ENCODE peak calls at places on chromosome 19, in nine cellular contexts. H is GM12878, Y is astrocyte, Z is fibroblast of lung, V is mammary epithelial cell, U is GM23248, K is H1, G is DND-41, F is neural progenitor cell. R is an unnamed sample.

GRCh38 chr19:18408053-18408476 is 10.6 kb upstream of the LRRC25 start:
- DNase-seq in H (peak), Y (no peak), Z (no peak), V (no peak), U (no peak), K (no peak), G (peak), F (peak), R (no peak)

GRCh38 chr19:33194884-33195710 is 967 bp downstream of the LRP3 start:
- DNase-seq in H (no peak), Y (no peak), Z (peak), V (no peak), U (peak), K (no peak), G (no peak), F (peak), R (no peak)

GRCh38 chr19:3115411-3115810 is 20.4 kb upstream of the GNA15 start:
- DNase-seq in H (no peak), Y (no peak), Z (no peak), V (no peak), U (no peak), K (no peak), G (no peak), F (no peak), R (no peak)

GRCh38 chr19:18857223-18857622 is 25.5 kb downstream of the UPF1 start:
- DNase-seq in H (no peak), Y (no peak), Z (no peak), V (no peak), U (no peak), K (no peak), G (no peak), F (no peak), R (no peak)

GRCh38 chr19:39032164-39032918 is at the start of gene FBXO27:
- DNase-seq in H (no peak), Y (no peak), Z (peak), V (no peak), U (peak), K (no peak), G (no peak), F (peak), R (no peak)

GRCh38 chr19:10896851-10897526 is 25.6 kb downstream of the CARM1 start:
- DNase-seq in H (no peak), Y (no peak), Z (no peak), V (no peak), U (no peak), K (no peak), G (no peak), F (no peak), R (no peak)

GRCh38 chr19:47512183-47512947 is 2.5 kb downstream of the NAPA start:
- DNase-seq in H (no peak), Y (no peak), Z (peak), V (no peak), U (peak), K (no peak), G (no peak), F (no peak), R (no peak)

GRCh38 chr19:39195755-39196154 is 1.0 kb upstream of the NCCRP1 start:
- DNase-seq in H (no peak), Y (no peak), Z (no peak), V (no peak), U (no peak), K (no peak), G (no peak), F (no peak), R (no peak)

GRCh38 chr19:46131485-46132143 is 7.1 kb upstream of the IGFL3 start:
- DNase-seq in H (no peak), Y (peak), Z (peak), V (no peak), U (no peak), K (no peak), G (no peak), F (no peak), R (no peak)

GRCh38 chr19:35859414-35859813 is 2.7 kb downstream of the KIRREL2 start:
- DNase-seq in H (no peak), Y (no peak), Z (no peak), V (no peak), U (no peak), K (no peak), G (no peak), F (no peak), R (no peak)

GRCh38 chr19:48625891-48626327 is 6.6 kb downstream of the SPHK2 start:
- DNase-seq in H (no peak), Y (no peak), Z (no peak), V (no peak), U (no peak), K (no peak), G (peak), F (no peak), R (no peak)

GRCh38 chr19:48629297-48629598 is 7.9 kb downstream of the DBP start:
- DNase-seq in H (no peak), Y (no peak), Z (no peak), V (no peak), U (no peak), K (no peak), G (peak), F (no peak), R (no peak)

GRCh38 chr19:48628486-48629296 is 8.5 kb downstream of the DBP start:
- DNase-seq in H (no peak), Y (no peak), Z (no peak), V (no peak), U (no peak), K (no peak), G (peak), F (no peak), R (no peak)

GRCh38 chr19:48627865-48628314 is 8.6 kb downstream of the SPHK2 start:
- DNase-seq in H (no peak), Y (no peak), Z (no peak), V (no peak), U (no peak), K (no peak), G (no peak), F (no peak), R (no peak)

GRCh38 chr19:48627211-48627864 is 8.0 kb downstream of the SPHK2 start:
- DNase-seq in H (no peak), Y (no peak), Z (no peak), V (peak), U (no peak), K (no peak), G (no peak), F (no peak), R (no peak)
- H3K9ac ChIP-seq in H (no peak), Y (no peak), Z (no peak), V (no peak), U (no peak), K (no peak), G (no peak), F (no peak), R (no peak)

DNA sequence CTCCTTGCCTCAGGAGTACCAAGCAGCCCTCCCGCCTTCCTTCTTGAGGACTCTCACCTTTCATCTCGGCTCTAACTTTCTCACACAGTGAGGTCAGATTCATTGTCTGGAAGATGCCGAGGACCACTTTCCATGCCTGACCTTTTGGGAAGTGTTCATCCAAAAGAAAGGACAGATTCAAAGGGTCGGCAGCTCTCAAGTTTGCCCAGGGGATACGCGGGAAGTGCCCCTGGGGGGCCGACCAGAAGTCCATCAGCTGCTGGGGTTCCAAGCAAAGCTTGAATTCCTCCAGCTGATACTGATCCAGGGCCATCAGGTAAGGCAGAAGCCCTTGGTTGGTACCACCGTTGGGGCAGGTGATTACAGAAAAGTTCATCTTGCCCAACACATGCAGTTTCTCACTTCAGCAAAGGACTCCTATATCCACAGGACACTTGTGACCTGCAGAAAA is at the start of gene NLRP13:
- DNase-seq in H (no peak), Y (no peak), Z (no peak), V (no peak), U (no peak), K (no peak), G (no peak), F (no peak), R (no peak)
- TF ChIP-seq EZH2 in H (no peak), Y (no peak), Z (no peak), V (no peak), U (no peak), K (no peak), G (no peak), F (no peak), R (no peak)

DNA sequence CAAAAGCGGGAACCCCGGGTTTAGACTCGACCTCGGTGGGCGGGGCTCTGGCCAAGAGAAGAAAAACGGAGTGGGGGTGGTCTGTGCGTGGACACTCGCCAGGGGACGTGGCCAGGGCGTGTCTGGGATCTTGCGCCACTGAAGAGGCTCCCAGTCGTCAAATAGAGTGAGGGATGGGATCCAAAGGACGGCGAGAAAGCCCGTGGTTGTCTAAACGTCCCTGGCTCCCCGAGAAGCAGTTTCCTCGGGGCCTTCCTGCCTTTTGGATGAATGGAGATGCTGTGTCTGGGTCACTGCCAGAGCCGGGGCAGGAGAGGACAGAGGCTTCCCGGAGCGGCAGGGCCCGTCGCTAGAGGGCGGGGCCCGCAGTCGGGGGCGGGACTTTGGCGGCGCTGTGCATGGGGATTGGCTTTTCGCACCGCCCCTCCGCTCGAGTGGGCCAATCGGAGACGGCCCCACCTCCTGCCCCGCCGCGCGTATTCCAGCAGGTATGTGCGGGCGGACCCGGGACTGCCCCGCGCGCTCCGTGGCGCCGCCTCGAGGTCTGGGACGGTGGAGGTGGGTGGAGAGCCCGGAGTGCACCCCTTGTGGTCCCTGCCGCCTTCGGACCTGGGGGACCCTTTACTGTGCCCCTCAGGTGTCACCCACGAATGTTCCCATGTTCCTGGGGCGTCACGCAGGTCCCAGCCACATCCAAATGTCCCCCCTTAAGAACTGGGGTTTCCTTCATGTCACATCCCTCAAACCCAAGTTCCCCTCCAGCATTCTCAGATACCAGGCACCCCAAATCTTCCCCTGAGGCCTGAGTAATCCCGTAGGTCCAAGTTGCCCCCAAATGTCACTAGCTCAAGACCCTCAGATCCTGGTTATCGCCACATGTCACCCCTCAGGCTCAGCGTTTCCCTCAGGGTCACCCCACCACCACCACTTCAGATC is 38.4 kb downstream of the ZSWIM4 start:
- DNase-seq in H (no peak), Y (peak), Z (peak), V (peak), U (peak), K (no peak), G (peak), F (peak), R (no peak)
- H3K9ac ChIP-seq in H (peak), Y (peak), Z (peak), V (no peak), U (peak), K (no peak), G (peak), F (no peak), R (peak)

GRCh38 chr19:4523306-4524110 is 5.2 kb upstream of the PLIN4 start:
- DNase-seq in H (no peak), Y (no peak), Z (peak), V (no peak), U (peak), K (no peak), G (no peak), F (peak), R (no peak)
- TF ChIP-seq EZH2 in H (no peak), Y (no peak), Z (no peak), V (no peak), U (no peak), K (no peak), G (no peak), F (no peak), R (no peak)

GRCh38 chr19:5059767-5060166 is 90.9 kb downstream of the KDM4B start:
- DNase-seq in H (no peak), Y (no peak), Z (no peak), V (no peak), U (no peak), K (no peak), G (no peak), F (no peak), R (no peak)

GRCh38 chr19:5060591-5061339 is 91.9 kb downstream of the KDM4B start:
- DNase-seq in H (no peak), Y (no peak), Z (no peak), V (no peak), U (no peak), K (no peak), G (no peak), F (peak), R (no peak)

GRCh38 chr19:5059191-5059579 is 90.3 kb downstream of the KDM4B start:
- DNase-seq in H (no peak), Y (no peak), Z (no peak), V (no peak), U (peak), K (no peak), G (no peak), F (peak), R (no peak)

GRCh38 chr19:5057860-5058259 is 88.9 kb downstream of the KDM4B start:
- DNase-seq in H (no peak), Y (no peak), Z (no peak), V (peak), U (peak), K (no peak), G (no peak), F (peak), R (no peak)

GRCh38 chr19:5058456-5059190 is 89.7 kb downstream of the KDM4B start:
- DNase-seq in H (no peak), Y (peak), Z (peak), V (peak), U (peak), K (no peak), G (no peak), F (no peak), R (no peak)
- H3K9ac ChIP-seq in H (no peak), Y (peak), Z (no peak), V (no peak), U (peak), K (no peak), G (no peak), F (no peak), R (no peak)

GRCh38 chr19:6588508-6589345 is 2.2 kb downstream of the CD70 start:
- DNase-seq in H (no peak), Y (no peak), Z (no peak), V (no peak), U (peak), K (no peak), G (no peak), F (peak), R (no peak)

GRCh38 chr19:6587998-6588507 is 2.9 kb downstream of the CD70 start:
- DNase-seq in H (no peak), Y (no peak), Z (no peak), V (no peak), U (no peak), K (no peak), G (no peak), F (peak), R (no peak)

GRCh38 chr19:6593651-6594416 is 2.9 kb upstream of the CD70 start:
- DNase-seq in H (no peak), Y (no peak), Z (no peak), V (no peak), U (peak), K (no peak), G (no peak), F (no peak), R (no peak)

GRCh38 chr19:6589711-6590457 is 1.1 kb downstream of the CD70 start:
- DNase-seq in H (no peak), Y (no peak), Z (no peak), V (no peak), U (peak), K (no peak), G (no peak), F (no peak), R (no peak)

DNA sequence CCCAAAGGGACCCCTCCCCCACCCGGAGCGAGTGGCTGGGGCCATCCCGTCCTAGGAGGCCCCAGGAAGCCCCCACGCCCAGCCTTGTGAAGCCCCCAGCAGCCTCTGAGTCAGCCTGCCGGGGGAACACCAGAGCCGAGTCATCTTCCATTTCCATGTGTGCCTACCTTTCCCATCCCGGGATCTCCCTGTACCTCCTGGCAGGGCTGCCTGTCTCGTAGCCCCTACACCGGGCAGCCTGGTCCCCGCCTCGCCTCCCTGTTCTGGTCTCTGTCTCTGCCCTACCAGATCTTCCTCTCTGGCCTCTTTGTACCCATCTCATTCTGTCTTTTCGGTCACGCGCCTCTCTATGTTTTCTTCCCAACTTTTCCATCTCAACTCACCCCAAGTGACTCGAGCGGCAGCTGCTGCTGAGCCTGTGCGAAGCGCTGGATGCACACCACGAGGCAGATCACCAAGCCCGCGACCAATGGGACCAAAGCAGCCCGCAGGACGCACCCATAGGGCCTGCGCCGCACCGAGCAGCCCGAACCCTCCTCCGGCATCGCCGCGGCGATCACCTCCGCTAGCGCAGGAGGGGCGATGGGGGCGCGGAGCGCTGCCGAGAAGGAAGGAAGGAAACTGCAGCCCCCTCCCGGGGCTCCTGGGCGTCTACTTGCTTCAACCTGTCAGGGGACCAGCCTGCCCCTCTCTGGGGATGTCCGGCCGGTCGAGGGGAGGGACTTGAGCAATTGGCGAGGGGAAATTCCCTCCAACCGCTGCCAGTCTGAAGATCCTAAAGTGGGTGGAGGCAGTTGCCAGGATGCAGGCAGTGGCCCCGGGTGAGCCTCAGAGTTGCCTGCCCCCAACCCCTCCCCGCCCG is at the start of gene CD70:
- DNase-seq in H (peak), Y (no peak), Z (peak), V (peak), U (peak), K (no peak), G (peak), F (peak), R (no peak)
- TF ChIP-seq EZH2 in H (no peak), Y (peak), Z (no peak), V (no peak), U (no peak), K (peak), G (no peak), F (peak), R (peak)